ENCODE peak calls at places on chromosomes 12 and 14, in eight cellular contexts. One of them, this sample, is unnamed.

GRCh38 chr12:124490584-124491305 is 76.7 kb downstream of the NCOR2 start:
- DNase-seq in cerebellar cortex: peak; percentile 93
- DNase-seq in T-helper 9 cell: no peak
- DNase-seq in amniotic epithelial cell: no peak
- DNase-seq in T-cell: no peak
- DNase-seq in NCI-H460: no peak
- DNase-seq in endodermal cell: no peak
- DNase-seq in ACHN: no peak
- DNase-seq in this sample: no peak

GRCh38 chr14:96588410-96589249 is 86.4 kb downstream of the PAPOLA start:
- DNase-seq in cerebellar cortex: no peak
- DNase-seq in T-helper 9 cell: no peak
- DNase-seq in amniotic epithelial cell: no peak
- DNase-seq in T-cell: no peak
- DNase-seq in NCI-H460: no peak
- DNase-seq in endodermal cell: peak; percentile 31
- DNase-seq in ACHN: no peak
- DNase-seq in this sample: no peak

GRCh38 chr12:25806271-25806670 is 152.2 kb upstream of the RASSF8 start:
- DNase-seq in cerebellar cortex: no peak
- DNase-seq in T-helper 9 cell: no peak
- DNase-seq in amniotic epithelial cell: no peak
- DNase-seq in T-cell: no peak
- DNase-seq in NCI-H460: no peak
- DNase-seq in endodermal cell: no peak
- DNase-seq in ACHN: no peak
- DNase-seq in this sample: no peak

GRCh38 chr12:26037615-26038180 is 79.2 kb downstream of the RASSF8 start:
- DNase-seq in cerebellar cortex: no peak
- DNase-seq in T-helper 9 cell: no peak
- DNase-seq in amniotic epithelial cell: no peak
- DNase-seq in T-cell: no peak
- DNase-seq in NCI-H460: no peak
- DNase-seq in endodermal cell: peak; percentile 66
- DNase-seq in ACHN: no peak
- DNase-seq in this sample: no peak

GRCh38 chr12:104064031-104064841 is at the start of gene HCFC2:
- DNase-seq in cerebellar cortex: peak; percentile 64
- DNase-seq in T-helper 9 cell: peak; percentile 87
- DNase-seq in amniotic epithelial cell: peak; percentile 80
- DNase-seq in T-cell: peak; percentile 85
- DNase-seq in NCI-H460: peak; percentile 79
- DNase-seq in endodermal cell: peak; percentile 98
- DNase-seq in ACHN: peak; percentile 95
- DNase-seq in this sample: peak; percentile 93

GRCh38 chr14:71094722-71095121 is 187.5 kb downstream of the PCNX1 start:
- DNase-seq in cerebellar cortex: no peak
- DNase-seq in T-helper 9 cell: no peak
- DNase-seq in amniotic epithelial cell: peak; percentile 32
- DNase-seq in T-cell: no peak
- DNase-seq in NCI-H460: no peak
- DNase-seq in endodermal cell: no peak
- DNase-seq in ACHN: no peak
- DNase-seq in this sample: no peak

GRCh38 chr12:106851306-106851705 is 76.8 kb downstream of the RIC8B start:
- DNase-seq in cerebellar cortex: no peak
- DNase-seq in T-helper 9 cell: no peak
- DNase-seq in amniotic epithelial cell: no peak
- DNase-seq in T-cell: no peak
- DNase-seq in NCI-H460: no peak
- DNase-seq in endodermal cell: no peak
- DNase-seq in ACHN: no peak
- DNase-seq in this sample: no peak

GRCh38 chr14:72154645-72155378 is 222.6 kb downstream of the RGS6 start:
- DNase-seq in cerebellar cortex: no peak
- DNase-seq in T-helper 9 cell: no peak
- DNase-seq in amniotic epithelial cell: no peak
- DNase-seq in T-cell: no peak
- DNase-seq in NCI-H460: no peak
- DNase-seq in endodermal cell: no peak
- DNase-seq in ACHN: no peak
- DNase-seq in this sample: no peak

This sample was measured in LoVo.